ENCODE peak calls at places on chromosomes 12 and 14, in seven cellular contexts. O, I, L, E, Y, G and F are unnamed samples. For H3K4me1, the result is how much of the 10 kb centered on the place peaks cover.

GRCh38 chr12:24742378-24742777 is 206.5 kb downstream of the BCAT1 start:
- DNase-seq in O (no peak), L (peak), G (no peak), E (no peak), Y (no peak), I (no peak), F (no peak)

GRCh38 chr14:30798961-30799360 is 75.4 kb upstream of the COCH start:
- DNase-seq in L (no peak), G (no peak), O (no peak), E (no peak), I (no peak), Y (no peak), F (no peak)

GRCh38 chr14:99968156-99968920 is 96.9 kb upstream of the EVL start:
- DNase-seq in Y (no peak), G (no peak), I (no peak), L (no peak), O (peak), E (no peak), F (no peak)

GRCh38 chr14:70032447-70032846 is 153.2 kb downstream of the SMOC1 start:
- DNase-seq in O (no peak), Y (no peak), L (no peak), G (no peak), I (no peak), E (peak), F (no peak)

GRCh38 chr12:132640936-132641335 is 22.4 kb downstream of the P2RX2 start:
- DNase-seq in Y (no peak), O (no peak), G (no peak), E (no peak), I (no peak), L (no peak), F (no peak)

GRCh38 chr14:75487155-75487671 is 35.1 kb upstream of the BATF start:
- DNase-seq in G (no peak), L (no peak), O (no peak), Y (no peak), I (no peak), E (no peak), F (peak)

GRCh38 chr12:6693832-6694355 is 4.7 kb upstream of the ZNF384 start:
- DNase-seq in I (no peak), E (no peak), O (no peak), L (no peak), Y (no peak), G (no peak), F (no peak)

GRCh38 chr12:131721548-131721947 is 10.7 kb downstream of the SFSWAP start:
- DNase-seq in I (no peak), O (no peak), Y (no peak), E (no peak), G (no peak), L (no peak), F (no peak)

GRCh38 chr14:65333926-65334687 is 78.4 kb upstream of the FUT8 start:
- DNase-seq in I (no peak), L (peak), E (no peak), G (peak), O (peak), Y (no peak), F (no peak)

GRCh38 chr14:103418508-103418818 is 33.2 kb downstream of the MARK3 start:
- DNase-seq in I (no peak), Y (no peak), O (no peak), L (no peak), E (no peak), G (no peak), F (no peak)

GRCh38 chr12:122855985-122856831 is 21.0 kb downstream of the HIP1R start:
- DNase-seq in L (no peak), G (no peak), O (no peak), I (peak), E (no peak), Y (no peak), F (no peak)

GRCh38 chr14:34733245-34733644 is 18.9 kb upstream of the CFL2 start:
- DNase-seq in G (no peak), E (no peak), O (no peak), I (no peak), Y (no peak), L (no peak), F (no peak)

GRCh38 chr14:97185186-97185585 is 388.0 kb downstream of the VRK1 start:
- DNase-seq in E (no peak), O (no peak), G (no peak), I (no peak), Y (no peak), L (no peak), F (peak)

GRCh38 chr14:92584221-92584620 is 70.6 kb downstream of the RIN3 start:
- DNase-seq in E (no peak), L (no peak), O (no peak), G (no peak), I (no peak), Y (no peak), F (no peak)

GRCh38 chr14:24130380-24130716 is at the start of gene FITM1:
- DNase-seq in E (no peak), L (no peak), Y (no peak), G (no peak), I (no peak), O (peak), F (no peak)

GRCh38 chr12:131962069-131962468 is 12.3 kb downstream of the EP400 start:
- DNase-seq in G (no peak), E (no peak), O (no peak), L (no peak), Y (no peak), I (no peak), F (no peak)

GRCh38 chr14:81452766-81453165 is 52.6 kb upstream of the STON2 start:
- DNase-seq in I (peak), L (no peak), Y (no peak), G (no peak), O (no peak), E (no peak), F (no peak)

GRCh38 chr12:59389968-59390576 is 205.8 kb upstream of the SLC16A7 start:
- DNase-seq in G (no peak), I (no peak), Y (no peak), L (no peak), O (no peak), E (no peak), F (no peak)

GRCh38 chr12:43835264-43835655 is 621 bp upstream of the TMEM117 start:
- DNase-seq in Y (no peak), O (no peak), I (no peak), L (no peak), E (no peak), G (no peak), F (no peak)

GRCh38 chr12:113198286-113198685 is 12.8 kb downstream of the RITA1 start:
- DNase-seq in I (no peak), Y (no peak), G (no peak), O (no peak), E (no peak), L (no peak), F (no peak)

GRCh38 chr14:32397871-32398640 is 69.0 kb downstream of the AKAP6 start:
- DNase-seq in O (no peak), E (no peak), I (no peak), G (no peak), L (no peak), Y (no peak), F (no peak)

GRCh38 chr14:35336171-35337073 is 44.2 kb downstream of the PSMA6 start:
- DNase-seq in E (peak), O (peak), G (peak), Y (peak), L (peak), I (peak), F (peak)

GRCh38 chr14:90513151-90514014 is 116.6 kb downstream of the CALM1 start:
- DNase-seq in O (peak), I (no peak), Y (peak), L (peak), E (no peak), G (peak), F (no peak)

GRCh38 chr12:123886258-123886657 is 86.4 kb downstream of the CCDC92 start:
- DNase-seq in I (no peak), O (no peak), G (no peak), E (no peak), L (no peak), Y (no peak), F (no peak)

GRCh38 chr14:26621366-26621765 is 23.5 kb upstream of the NOVA1 start:
- DNase-seq in L (no peak), E (no peak), O (no peak), Y (no peak), G (no peak), I (no peak), F (no peak)

GRCh38 chr12:18723752-18724151 is 14.1 kb downstream of the PLCZ1 start:
- DNase-seq in L (no peak), I (no peak), E (peak), O (no peak), Y (no peak), G (no peak), F (no peak)

GRCh38 chr12:40224439-40225291 is at the start of gene LRRK2:
- DNase-seq in Y (peak), I (peak), L (peak), O (peak), E (peak), G (peak), F (peak)

GRCh38 chr12:108948369-108948768 is 68.5 kb downstream of the DAO start:
- DNase-seq in E (no peak), O (no peak), G (no peak), L (no peak), I (no peak), Y (no peak), F (no peak)

GRCh38 chr14:45251912-45252311 is 1.1 kb downstream of the MIS18BP1 start:
- DNase-seq in L (no peak), G (no peak), I (peak), O (no peak), Y (no peak), E (no peak), F (no peak)

GRCh38 chr14:64663174-64663573 is 41.0 kb upstream of the PLEKHG3 start:
- DNase-seq in Y (no peak), E (no peak), G (no peak), O (no peak), I (no peak), L (no peak), F (no peak)

GRCh38 chr12:106063826-106064575 is 74.8 kb downstream of the NUAK1 start:
- DNase-seq in E (no peak), I (no peak), Y (no peak), L (no peak), O (no peak), G (no peak), F (peak)

GRCh38 chr12:130357729-130358330 is 20.1 kb downstream of the PIWIL1 start:
- DNase-seq in E (no peak), I (no peak), Y (no peak), G (no peak), O (no peak), L (no peak), F (no peak)

GRCh38 chr12:47400251-47400650 is 305.6 kb downstream of the RPAP3 start:
- DNase-seq in I (no peak), E (no peak), Y (no peak), L (no peak), G (no peak), O (no peak), F (no peak)

GRCh38 chr12:52202361-52203078 is 10.7 kb upstream of the KRT80 start:
- DNase-seq in Y (no peak), L (no peak), E (no peak), I (no peak), G (no peak), O (peak), F (no peak)

GRCh38 chr14:22994762-22995275 is 12.5 kb upstream of the AJUBA start:
- DNase-seq in E (peak), Y (no peak), O (peak), I (peak), L (no peak), G (no peak), F (no peak)

GRCh38 chr12:8065991-8066594 is at the start of gene C3AR1:
- DNase-seq in Y (no peak), I (no peak), O (no peak), L (peak), E (no peak), G (no peak), F (no peak)

GRCh38 chr14:77014004-77014604 is 14.4 kb downstream of the IRF2BPL start:
- DNase-seq in G (no peak), I (peak), E (no peak), O (peak), Y (peak), L (no peak), F (no peak)
- TF ChIP-seq EP300 in G (no peak), I (no peak), E (no peak), O (no peak), Y (no peak), L (no peak), F (no peak)

GRCh38 chr12:5505751-5506150 is 73.8 kb downstream of the NTF3 start:
- DNase-seq in E (no peak), O (no peak), I (no peak), Y (no peak), G (no peak), L (no peak), F (no peak)

GRCh38 chr12:5505116-5505515 is 73.2 kb downstream of the NTF3 start:
- DNase-seq in I (no peak), L (no peak), G (no peak), O (no peak), Y (no peak), E (no peak), F (no peak)

GRCh38 chr12:5506821-5507231 is 74.9 kb downstream of the NTF3 start:
- DNase-seq in E (no peak), I (no peak), O (no peak), G (no peak), L (no peak), Y (no peak), F (no peak)

GRCh38 chr12:5507536-5507935 is 75.6 kb downstream of the NTF3 start:
- DNase-seq in Y (no peak), O (no peak), G (no peak), E (no peak), I (no peak), L (no peak), F (no peak)

DNA sequence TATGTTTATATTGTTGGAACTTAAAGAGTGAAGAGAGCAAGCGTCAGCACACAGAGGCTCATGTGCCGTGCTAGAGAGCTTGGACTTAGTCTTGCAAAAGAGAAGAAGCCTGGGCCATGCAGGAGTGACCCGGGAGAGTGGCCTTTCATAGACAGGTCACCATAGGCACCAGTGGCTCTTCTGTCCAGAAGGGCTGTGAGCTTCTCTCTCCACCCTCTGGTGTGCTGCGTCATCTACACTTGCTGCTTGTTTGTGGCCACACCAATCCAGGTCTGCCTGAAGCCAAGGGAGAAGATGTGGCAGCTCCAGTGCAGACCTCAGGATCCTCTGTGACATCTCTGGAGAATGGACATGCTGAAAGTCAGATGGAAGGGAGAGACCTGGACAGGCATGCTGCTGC is 74.4 kb downstream of the NTF3 start:
- DNase-seq in G (no peak), I (no peak), L (no peak), O (no peak), E (no peak), Y (no peak), F (no peak)
- H3K27ac ChIP-seq in G (no peak), I (no peak), L (no peak), O (no peak), E (no peak), Y (no peak), F (no peak)

GRCh38 chr12:48947727-48948126 is 9.6 kb downstream of the ARF3 start:
- DNase-seq in I (no peak), E (no peak), Y (no peak), L (peak), O (no peak), G (no peak), F (no peak)
- H3K4me1 ChIP-seq in I (under half), E (under half), Y (under half), L (under half), O (under half), G (under half), F (under half)

GRCh38 chr12:21993438-21993981 is 52.3 kb upstream of the ABCC9 start:
- DNase-seq in L (no peak), E (no peak), O (no peak), G (no peak), Y (no peak), I (no peak), F (no peak)

GRCh38 chr12:21988619-21989018 is 47.4 kb upstream of the ABCC9 start:
- DNase-seq in G (no peak), I (no peak), L (no peak), Y (no peak), O (no peak), E (no peak), F (no peak)

GRCh38 chr12:21991526-21991925 is 50.3 kb upstream of the ABCC9 start:
- DNase-seq in O (no peak), G (no peak), I (no peak), E (no peak), L (no peak), Y (no peak), F (no peak)

GRCh38 chr12:21989819-21990412 is 48.7 kb upstream of the ABCC9 start:
- DNase-seq in L (no peak), E (no peak), O (no peak), I (peak), Y (no peak), G (no peak), F (no peak)

DNA sequence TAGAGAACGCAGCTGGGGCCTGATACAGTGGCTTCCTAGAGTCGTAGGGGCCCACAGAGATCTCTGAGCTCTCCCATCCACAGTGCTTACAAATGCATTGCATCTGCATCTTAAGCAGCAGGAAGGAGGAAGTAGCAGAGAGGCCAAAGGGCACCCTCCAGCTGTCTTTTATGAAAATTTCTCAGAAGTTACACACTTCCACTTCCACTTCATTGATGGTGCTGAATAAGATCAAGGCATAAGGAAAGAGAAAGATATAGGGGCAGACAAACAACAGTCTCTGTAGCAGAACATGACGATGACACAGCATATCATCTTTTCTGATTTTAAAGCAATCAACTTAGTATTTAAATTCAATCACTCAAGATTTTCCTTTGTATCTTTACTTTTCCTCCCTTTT is 51.6 kb upstream of the ABCC9 start:
- DNase-seq in Y (no peak), I (no peak), L (peak), O (no peak), E (no peak), G (no peak), F (no peak)
- TF ChIP-seq EP300 in Y (no peak), I (no peak), L (no peak), O (no peak), E (no peak), G (no peak), F (no peak)

GRCh38 chr12:29086325-29087271 is 62.5 kb upstream of the FAR2 start:
- DNase-seq in I (no peak), Y (no peak), L (no peak), O (no peak), E (no peak), G (no peak), F (no peak)
- H3K27ac ChIP-seq in I (no peak), Y (no peak), L (no peak), O (no peak), E (no peak), G (no peak), F (no peak)

GRCh38 chr12:13205809-13206559 is 9.5 kb downstream of the EMP1 start:
- DNase-seq in L (no peak), Y (no peak), E (peak), I (no peak), O (no peak), G (no peak), F (no peak)

GRCh38 chr12:13203028-13203922 is 6.7 kb downstream of the EMP1 start:
- DNase-seq in G (peak), L (peak), O (peak), E (no peak), Y (no peak), I (peak), F (no peak)

GRCh38 chr12:13200841-13201240 is 4.3 kb downstream of the EMP1 start:
- DNase-seq in I (no peak), G (no peak), Y (no peak), E (no peak), O (no peak), L (no peak), F (no peak)

GRCh38 chr12:13206560-13206897 is 10.0 kb downstream of the EMP1 start:
- DNase-seq in I (no peak), G (no peak), E (no peak), Y (no peak), O (no peak), L (no peak), F (no peak)

DNA sequence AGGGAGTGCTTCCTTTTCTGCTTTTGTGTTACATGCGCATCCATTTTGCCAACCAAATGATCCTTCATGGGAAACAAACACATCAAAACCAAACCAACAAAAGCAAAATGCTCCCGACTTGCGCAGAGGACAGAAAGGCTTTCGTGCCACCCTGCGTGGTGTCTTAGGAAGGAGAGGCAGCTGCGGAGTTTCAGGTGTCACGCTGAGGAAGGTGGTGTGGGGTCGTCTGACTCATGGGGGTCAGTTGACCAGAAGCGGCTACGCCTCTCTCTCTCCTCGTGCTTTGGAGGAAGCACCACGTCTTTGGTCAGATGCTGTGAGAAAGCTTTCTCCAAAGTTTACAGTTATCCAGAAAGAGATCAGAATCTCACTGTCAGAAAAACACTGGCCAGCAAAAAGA is 7.9 kb downstream of the EMP1 start:
- DNase-seq in I (no peak), E (no peak), G (no peak), L (no peak), O (no peak), Y (no peak), F (no peak)
- H3K4me1 ChIP-seq in I (under half), E (under half), G (half or more), L (under half), O (under half), Y (under half), F (half or more)

GRCh38 chr12:116737774-116738657 is at the start of the genes RNFT2 and SPRING1:
- DNase-seq in G (peak), I (peak), L (peak), O (peak), E (peak), Y (peak), F (peak)
- TF ChIP-seq EP300 in G (peak), I (peak), L (no peak), O (no peak), E (no peak), Y (no peak), F (no peak)